ENCODE peak calls at places on chromosomes 13 and 19, in five cellular contexts. One of them, this sample, is unnamed.

GRCh38 chr13:78680064-78680463 is 21.1 kb upstream of the OBI1 start:
- DNase-seq in tibial artery: no peak
- DNase-seq in right atrium auricular region: no peak
- DNase-seq in fibroblast of pulmonary artery: no peak
- DNase-seq in body of pancreas: no peak
- DNase-seq in this sample: no peak

GRCh38 chr13:30830638-30830965 is 75.5 kb upstream of the MEDAG start:
- DNase-seq in body of pancreas: no peak
- DNase-seq in fibroblast of pulmonary artery: no peak
- DNase-seq in right atrium auricular region: no peak
- DNase-seq in tibial artery: no peak
- DNase-seq in this sample: no peak

GRCh38 chr19:29671393-29672076 is 6.3 kb downstream of the PLEKHF1 start:
- DNase-seq in body of pancreas: peak; percentile 69
- DNase-seq in fibroblast of pulmonary artery: peak; percentile 72
- DNase-seq in tibial artery: peak; percentile 46
- DNase-seq in right atrium auricular region: no peak
- DNase-seq in this sample: peak; percentile 94

GRCh38 chr19:10882108-10882457 is 10.7 kb downstream of the CARM1 start:
- DNase-seq in right atrium auricular region: no peak
- DNase-seq in body of pancreas: no peak
- DNase-seq in tibial artery: no peak
- DNase-seq in fibroblast of pulmonary artery: no peak
- DNase-seq in this sample: no peak

GRCh38 chr19:15292140-15292539 is 40.2 kb downstream of the BRD4 start:
- DNase-seq in fibroblast of pulmonary artery: no peak
- DNase-seq in right atrium auricular region: no peak
- DNase-seq in body of pancreas: no peak
- DNase-seq in tibial artery: no peak
- DNase-seq in this sample: no peak

GRCh38 chr19:51689751-51690358 is 3.3 kb upstream of the SPACA6 start:
- DNase-seq in fibroblast of pulmonary artery: peak; percentile 64
- DNase-seq in body of pancreas: peak; percentile 18
- DNase-seq in tibial artery: no peak
- DNase-seq in right atrium auricular region: no peak
- DNase-seq in this sample: no peak

GRCh38 chr19:31255863-31256600 is 93.2 kb downstream of the TSHZ3 start:
- DNase-seq in fibroblast of pulmonary artery: no peak
- DNase-seq in body of pancreas: no peak
- DNase-seq in right atrium auricular region: peak; percentile 28
- DNase-seq in tibial artery: no peak
- DNase-seq in this sample: no peak

GRCh38 chr13:102901615-102902305 is 55.9 kb downstream of the ERCC5 start:
- DNase-seq in right atrium auricular region: no peak
- DNase-seq in body of pancreas: no peak
- DNase-seq in fibroblast of pulmonary artery: no peak
- DNase-seq in tibial artery: no peak
- DNase-seq in this sample: no peak

GRCh38 chr13:40672310-40673060 is 6.0 kb upstream of the FOXO1 start:
- DNase-seq in fibroblast of pulmonary artery: peak; percentile 62
- DNase-seq in tibial artery: no peak
- DNase-seq in right atrium auricular region: no peak
- DNase-seq in body of pancreas: peak; percentile 18
- DNase-seq in this sample: no peak

GRCh38 chr19:15091918-15092753 is 10.1 kb downstream of the OR1I1 start:
- DNase-seq in right atrium auricular region: no peak
- DNase-seq in body of pancreas: peak; percentile 88
- DNase-seq in tibial artery: no peak
- DNase-seq in fibroblast of pulmonary artery: peak; percentile 82
- DNase-seq in this sample: peak; percentile 55

GRCh38 chr19:13121551-13122274 is 3.6 kb downstream of the NACC1 start:
- DNase-seq in tibial artery: no peak
- DNase-seq in right atrium auricular region: no peak
- DNase-seq in fibroblast of pulmonary artery: no peak
- DNase-seq in body of pancreas: no peak
- DNase-seq in this sample: no peak

GRCh38 chr19:54218259-54218658 is 4.5 kb downstream of the LILRB3 start:
- DNase-seq in fibroblast of pulmonary artery: no peak
- DNase-seq in tibial artery: no peak
- DNase-seq in body of pancreas: no peak
- DNase-seq in right atrium auricular region: no peak
- DNase-seq in this sample: no peak

GRCh38 chr13:98007001-98007400 is 53.5 kb downstream of the IPO5 start:
- DNase-seq in fibroblast of pulmonary artery: no peak
- DNase-seq in right atrium auricular region: no peak
- DNase-seq in body of pancreas: no peak
- DNase-seq in tibial artery: no peak
- DNase-seq in this sample: no peak

GRCh38 chr13:109465151-109465550 is 321.2 kb downstream of the IRS2 start:
- DNase-seq in body of pancreas: no peak
- DNase-seq in fibroblast of pulmonary artery: no peak
- DNase-seq in right atrium auricular region: no peak
- DNase-seq in tibial artery: no peak
- DNase-seq in this sample: no peak

GRCh38 chr19:33667141-33667540 is 45.4 kb downstream of the CHST8 start:
- DNase-seq in right atrium auricular region: peak; percentile 16
- DNase-seq in fibroblast of pulmonary artery: no peak
- DNase-seq in tibial artery: no peak
- DNase-seq in body of pancreas: no peak
- DNase-seq in this sample: no peak

GRCh38 chr19:44582581-44583265 is 30.6 kb upstream of the IGSF23 start:
- DNase-seq in right atrium auricular region: no peak
- DNase-seq in tibial artery: no peak
- DNase-seq in body of pancreas: peak; percentile 24
- DNase-seq in fibroblast of pulmonary artery: peak; percentile 48
- DNase-seq in this sample: no peak

GRCh38 chr19:10508707-10509106 is 5.6 kb upstream of the KEAP1 start:
- DNase-seq in fibroblast of pulmonary artery: no peak
- DNase-seq in tibial artery: no peak
- DNase-seq in body of pancreas: no peak
- DNase-seq in right atrium auricular region: no peak
- DNase-seq in this sample: no peak

GRCh38 chr13:98508280-98509074 is 68.4 kb downstream of the STK24 start:
- DNase-seq in tibial artery: no peak
- DNase-seq in right atrium auricular region: no peak
- DNase-seq in body of pancreas: no peak
- DNase-seq in fibroblast of pulmonary artery: peak; percentile 71
- DNase-seq in this sample: no peak

GRCh38 chr19:18697680-18698079 is 14.2 kb downstream of the CRTC1 start:
- DNase-seq in right atrium auricular region: no peak
- DNase-seq in fibroblast of pulmonary artery: no peak
- DNase-seq in tibial artery: no peak
- DNase-seq in body of pancreas: peak; percentile 61
- DNase-seq in this sample: no peak

GRCh38 chr13:48600374-48601364 is 53.1 kb upstream of the CYSLTR2 start:
- DNase-seq in body of pancreas: peak; percentile 49
- DNase-seq in tibial artery: no peak
- DNase-seq in right atrium auricular region: no peak
- DNase-seq in fibroblast of pulmonary artery: peak; percentile 98
- DNase-seq in this sample: no peak

GRCh38 chr13:40479196-40479845 is 187.1 kb downstream of the FOXO1 start:
- DNase-seq in tibial artery: no peak
- DNase-seq in right atrium auricular region: no peak
- DNase-seq in fibroblast of pulmonary artery: no peak
- DNase-seq in body of pancreas: peak; percentile 16
- DNase-seq in this sample: no peak

GRCh38 chr13:35789335-35790166 is 313.1 kb upstream of the MAB21L1 start:
- DNase-seq in fibroblast of pulmonary artery: peak; percentile 69
- DNase-seq in tibial artery: no peak
- DNase-seq in right atrium auricular region: no peak
- DNase-seq in body of pancreas: no peak
- DNase-seq in this sample: no peak

GRCh38 chr19:19403373-19403901 is 2.0 kb upstream of the GATAD2A start:
- DNase-seq in tibial artery: no peak
- DNase-seq in fibroblast of pulmonary artery: no peak
- DNase-seq in body of pancreas: peak; percentile 37
- DNase-seq in right atrium auricular region: no peak
- DNase-seq in this sample: no peak

GRCh38 chr13:110714798-110715394 is 1.4 kb downstream of the ING1 start:
- DNase-seq in fibroblast of pulmonary artery: peak; percentile 50
- DNase-seq in right atrium auricular region: peak; percentile 66
- DNase-seq in body of pancreas: peak; percentile 68
- DNase-seq in tibial artery: peak; percentile 68
- DNase-seq in this sample: no peak
- TF ChIP-seq CTCF in fibroblast of pulmonary artery: peak; percentile 11
- TF ChIP-seq CTCF in right atrium auricular region: no peak
- TF ChIP-seq CTCF in body of pancreas: no peak
- TF ChIP-seq CTCF in tibial artery: no peak
- TF ChIP-seq CTCF in this sample: no peak

DNA sequence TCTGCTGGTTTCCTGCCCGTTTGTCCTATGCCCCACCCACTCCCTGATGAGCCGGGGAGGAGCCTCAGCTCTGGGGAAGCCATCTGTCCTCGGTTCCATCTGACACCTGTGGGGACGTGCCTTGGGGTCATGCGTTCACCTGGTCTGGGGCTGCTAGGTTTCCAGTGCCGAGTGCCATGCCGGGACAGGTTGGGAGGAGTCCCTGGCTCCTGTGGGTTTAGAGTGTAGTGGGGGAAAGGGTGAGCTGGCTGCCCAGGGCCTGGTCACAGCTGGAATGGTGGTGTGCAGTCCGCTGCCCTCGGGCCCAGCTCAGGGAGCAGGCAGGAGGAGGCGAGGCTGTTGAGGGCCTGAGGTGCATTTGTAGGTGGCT is 2.5 kb downstream of the KDM4B start:
- DNase-seq in body of pancreas: peak; percentile 30
- DNase-seq in right atrium auricular region: no peak
- DNase-seq in tibial artery: peak; percentile 47
- DNase-seq in fibroblast of pulmonary artery: no peak
- DNase-seq in this sample: no peak
- H3K4me3 ChIP-seq in body of pancreas: no peak overlapping the region
- H3K4me3 ChIP-seq in right atrium auricular region: peak overlapping the region; percentile 61
- H3K4me3 ChIP-seq in tibial artery: peak overlapping the region; percentile 87
- H3K4me3 ChIP-seq in fibroblast of pulmonary artery: peak overlapping the region; percentile 78
- H3K4me3 ChIP-seq in this sample: peak overlapping the region; percentile 86

GRCh38 chr13:21022694-21023325 is 38.6 kb downstream of the LATS2 start:
- DNase-seq in tibial artery: peak; percentile 9
- DNase-seq in body of pancreas: no peak
- DNase-seq in right atrium auricular region: peak; percentile 13
- DNase-seq in fibroblast of pulmonary artery: no peak
- DNase-seq in this sample: no peak
- TF ChIP-seq CTCF in tibial artery: no peak
- TF ChIP-seq CTCF in body of pancreas: no peak
- TF ChIP-seq CTCF in right atrium auricular region: no peak
- TF ChIP-seq CTCF in fibroblast of pulmonary artery: no peak
- TF ChIP-seq CTCF in this sample: no peak

GRCh38 chr13:113486698-113487097 is 3.8 kb downstream of the DCUN1D2 start:
- DNase-seq in fibroblast of pulmonary artery: no peak
- DNase-seq in tibial artery: no peak
- DNase-seq in body of pancreas: no peak
- DNase-seq in right atrium auricular region: no peak
- DNase-seq in this sample: no peak

GRCh38 chr13:113490496-113491417 is at the start of gene DCUN1D2:
- DNase-seq in fibroblast of pulmonary artery: peak; percentile 98
- DNase-seq in tibial artery: peak; percentile 92
- DNase-seq in body of pancreas: peak; percentile 94
- DNase-seq in right atrium auricular region: peak; percentile 91
- DNase-seq in this sample: peak; percentile 76

GRCh38 chr13:113489171-113489548 is 1.4 kb downstream of the DCUN1D2 start:
- DNase-seq in tibial artery: no peak
- DNase-seq in fibroblast of pulmonary artery: no peak
- DNase-seq in body of pancreas: no peak
- DNase-seq in right atrium auricular region: no peak
- DNase-seq in this sample: no peak

GRCh38 chr13:113489549-113490495 is 689 bp downstream of the DCUN1D2 start:
- DNase-seq in body of pancreas: no peak
- DNase-seq in fibroblast of pulmonary artery: peak; percentile 54
- DNase-seq in tibial artery: no peak
- DNase-seq in right atrium auricular region: no peak
- DNase-seq in this sample: no peak

GRCh38 chr13:113488283-113488682 is 2.2 kb downstream of the DCUN1D2 start:
- DNase-seq in tibial artery: no peak
- DNase-seq in right atrium auricular region: no peak
- DNase-seq in body of pancreas: no peak
- DNase-seq in fibroblast of pulmonary artery: no peak
- DNase-seq in this sample: no peak
- H3K4me3 ChIP-seq in tibial artery: no peak overlapping the region
- H3K4me3 ChIP-seq in right atrium auricular region: no peak overlapping the region
- H3K4me3 ChIP-seq in body of pancreas: no peak overlapping the region
- H3K4me3 ChIP-seq in fibroblast of pulmonary artery: no peak overlapping the region
- H3K4me3 ChIP-seq in this sample: no peak overlapping the region

DNA sequence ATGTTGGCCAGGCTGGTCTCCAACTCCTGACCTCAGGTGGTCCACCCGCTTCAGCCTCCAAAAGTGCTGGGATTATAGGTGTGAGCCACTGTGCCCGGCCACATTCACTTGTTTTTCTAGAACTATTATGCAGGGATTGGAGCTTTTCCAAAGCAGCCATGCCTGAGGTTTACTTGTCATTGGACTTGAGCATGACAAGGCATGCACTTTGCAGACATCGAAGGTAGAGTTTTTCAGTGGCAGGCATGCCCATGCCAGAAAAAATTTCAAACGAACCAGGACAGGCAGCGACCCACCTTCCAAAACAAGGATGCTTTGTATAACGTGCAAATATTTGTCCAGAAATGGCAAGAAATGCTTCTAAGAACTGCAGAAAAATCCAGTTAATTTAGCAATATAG is 17.7 kb downstream of the PNMA8A start:
- DNase-seq in fibroblast of pulmonary artery: no peak
- DNase-seq in tibial artery: peak; percentile 10
- DNase-seq in body of pancreas: no peak
- DNase-seq in right atrium auricular region: no peak
- DNase-seq in this sample: no peak
- TF ChIP-seq CTCF in fibroblast of pulmonary artery: no peak
- TF ChIP-seq CTCF in tibial artery: no peak
- TF ChIP-seq CTCF in body of pancreas: no peak
- TF ChIP-seq CTCF in right atrium auricular region: no peak
- TF ChIP-seq CTCF in this sample: no peak

GRCh38 chr13:51806571-51806970 is 2.6 kb upstream of the DHRS12 start:
- DNase-seq in tibial artery: peak; percentile 49
- DNase-seq in fibroblast of pulmonary artery: peak; percentile 42
- DNase-seq in right atrium auricular region: no peak
- DNase-seq in body of pancreas: peak; percentile 94
- DNase-seq in this sample: no peak

GRCh38 chr13:51803422-51804294 is at the start of gene DHRS12:
- DNase-seq in fibroblast of pulmonary artery: peak; percentile 77
- DNase-seq in right atrium auricular region: peak; percentile 95
- DNase-seq in tibial artery: peak; percentile 93
- DNase-seq in body of pancreas: peak; percentile 94
- DNase-seq in this sample: no peak

GRCh38 chr13:51804295-51805172 is 571 bp upstream of the DHRS12 start:
- DNase-seq in tibial artery: peak; percentile 40
- DNase-seq in right atrium auricular region: no peak
- DNase-seq in body of pancreas: no peak
- DNase-seq in fibroblast of pulmonary artery: no peak
- DNase-seq in this sample: no peak

GRCh38 chr13:51805925-51806324 is 2.0 kb upstream of the DHRS12 start:
- DNase-seq in right atrium auricular region: no peak
- DNase-seq in fibroblast of pulmonary artery: no peak
- DNase-seq in tibial artery: no peak
- DNase-seq in body of pancreas: no peak
- DNase-seq in this sample: no peak

DNA sequence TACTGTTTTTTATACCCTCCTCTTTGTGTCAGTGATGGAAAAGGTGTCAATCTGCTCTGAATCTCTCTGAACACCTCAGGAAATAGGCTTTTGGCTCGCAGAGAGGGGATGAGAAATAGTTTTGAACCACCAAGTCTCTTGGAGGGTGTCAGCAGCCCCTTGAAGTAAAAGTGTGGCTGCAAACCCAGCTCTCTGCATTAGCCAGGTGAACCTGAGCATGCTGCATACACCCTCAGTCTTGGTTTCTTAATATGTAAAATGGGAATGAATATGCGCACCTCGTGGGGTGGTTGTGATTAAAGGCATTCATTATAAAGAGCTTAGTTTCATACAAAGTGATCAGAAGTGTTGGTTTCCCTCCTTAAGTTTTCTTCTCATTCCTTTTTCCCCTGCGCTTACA is 1.4 kb upstream of the DHRS12 start:
- DNase-seq in right atrium auricular region: no peak
- DNase-seq in fibroblast of pulmonary artery: no peak
- DNase-seq in tibial artery: no peak
- DNase-seq in body of pancreas: no peak
- DNase-seq in this sample: no peak
- H3K4me3 ChIP-seq in right atrium auricular region: peak overlapping the region; percentile 48
- H3K4me3 ChIP-seq in fibroblast of pulmonary artery: no peak overlapping the region
- H3K4me3 ChIP-seq in tibial artery: peak overlapping the region; percentile 73
- H3K4me3 ChIP-seq in body of pancreas: peak overlapping the region; percentile 29
- H3K4me3 ChIP-seq in this sample: no peak overlapping the region

This sample was measured in GM12864.